ENCODE peak calls at places on chromosomes 16 and 17, in four cellular contexts. One of them, this sample, is unnamed.

GRCh38 chr16:56029026-56029425 is 153.9 kb upstream of the CES5A start:
- DNase-seq in GM12892: no peak
- DNase-seq in ovary: no peak
- DNase-seq in testis: no peak
- DNase-seq in this sample: no peak

GRCh38 chr17:18905226-18905625 is 46.7 kb upstream of the SLC5A10 start:
- DNase-seq in GM12892: no peak
- DNase-seq in testis: no peak
- DNase-seq in ovary: no peak
- DNase-seq in this sample: no peak

GRCh38 chr17:74427048-74427762 is 4.7 kb upstream of the GPRC5C start:
- DNase-seq in ovary: peak; percentile 60
- DNase-seq in testis: no peak
- DNase-seq in GM12892: no peak
- DNase-seq in this sample: peak; percentile 92

GRCh38 chr17:38706625-38707298 is 1.7 kb downstream of the MLLT6 start:
- DNase-seq in GM12892: peak; percentile 39
- DNase-seq in ovary: no peak
- DNase-seq in testis: peak; percentile 68
- DNase-seq in this sample: no peak

GRCh38 chr16:57192146-57192545 is 6.0 kb downstream of the RSPRY1 start:
- DNase-seq in testis: no peak
- DNase-seq in ovary: no peak
- DNase-seq in GM12892: no peak
- DNase-seq in this sample: no peak

GRCh38 chr16:20383106-20384029 is 21.2 kb downstream of the PDILT start:
- DNase-seq in testis: peak; percentile 84
- DNase-seq in GM12892: peak; percentile 34
- DNase-seq in ovary: peak; percentile 34
- DNase-seq in this sample: peak; percentile 84

GRCh38 chr16:30395992-30396560 is 856 bp downstream of the ZNF48 start:
- DNase-seq in testis: no peak
- DNase-seq in ovary: no peak
- DNase-seq in GM12892: no peak
- DNase-seq in this sample: no peak

GRCh38 chr17:19753049-19753444 is 4.9 kb upstream of the ALDH3A1 start:
- DNase-seq in ovary: no peak
- DNase-seq in testis: no peak
- DNase-seq in GM12892: no peak
- DNase-seq in this sample: no peak

GRCh38 chr16:69180011-69180338 is 7.0 kb upstream of the SNTB2 start:
- DNase-seq in GM12892: no peak
- DNase-seq in testis: no peak
- DNase-seq in ovary: no peak
- DNase-seq in this sample: no peak

DNA sequence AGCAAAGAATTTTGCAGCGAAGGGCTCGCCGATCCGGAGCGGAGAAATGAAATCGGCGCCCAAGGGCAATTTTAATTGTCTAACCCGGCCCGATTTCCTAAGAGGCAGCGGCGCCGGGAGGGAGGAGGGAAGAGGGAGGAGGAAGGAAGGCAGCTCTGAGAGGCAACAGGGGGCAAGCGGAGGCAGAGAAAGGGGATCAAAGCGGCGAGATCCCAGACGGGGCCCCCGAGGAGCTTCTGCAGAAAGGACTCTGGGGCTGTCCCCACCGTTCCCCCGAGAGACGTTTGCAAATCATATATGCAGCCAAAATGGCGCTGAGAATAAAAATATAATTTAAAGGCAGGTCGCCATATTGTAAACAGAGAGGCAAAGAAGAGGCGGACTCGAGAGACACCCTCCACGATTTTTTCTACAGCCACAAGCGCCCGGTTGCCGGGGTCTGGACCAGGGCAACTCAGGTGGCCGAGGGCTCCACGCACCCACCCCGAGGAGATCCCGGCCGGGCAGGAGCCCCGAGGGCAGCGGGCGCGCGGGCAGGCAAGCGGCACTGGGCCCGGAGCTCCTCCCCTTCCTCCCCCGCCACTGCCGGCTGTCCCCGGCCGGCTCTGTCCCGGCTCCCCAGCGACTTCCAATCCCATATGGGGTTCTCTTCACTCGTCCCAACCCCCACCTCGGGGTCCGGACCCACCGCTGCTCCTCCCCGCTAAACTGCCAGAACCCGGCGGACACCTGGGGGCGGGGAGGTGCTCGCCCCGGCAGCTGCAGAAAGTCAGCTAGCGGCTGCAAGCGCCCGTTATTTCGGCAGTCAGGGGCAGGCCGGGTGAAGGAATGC is 1.9 kb downstream of the PHF12 start:
- DNase-seq in GM12892: no peak
- DNase-seq in ovary: peak; percentile 68
- DNase-seq in testis: peak; percentile 69
- DNase-seq in this sample: no peak
- TF ChIP-seq POLR2A in GM12892: peak; percentile 23
- TF ChIP-seq POLR2A in ovary: no peak
- TF ChIP-seq POLR2A in testis: no peak
- TF ChIP-seq POLR2A in this sample: no peak

GRCh38 chr17:17815436-17816200 is 21.2 kb downstream of the SREBF1 start:
- DNase-seq in testis: no peak
- DNase-seq in GM12892: no peak
- DNase-seq in ovary: no peak
- DNase-seq in this sample: no peak
- TF ChIP-seq POLR2A in testis: no peak
- TF ChIP-seq POLR2A in GM12892: no peak
- TF ChIP-seq POLR2A in ovary: no peak
- TF ChIP-seq POLR2A in this sample: no peak

DNA sequence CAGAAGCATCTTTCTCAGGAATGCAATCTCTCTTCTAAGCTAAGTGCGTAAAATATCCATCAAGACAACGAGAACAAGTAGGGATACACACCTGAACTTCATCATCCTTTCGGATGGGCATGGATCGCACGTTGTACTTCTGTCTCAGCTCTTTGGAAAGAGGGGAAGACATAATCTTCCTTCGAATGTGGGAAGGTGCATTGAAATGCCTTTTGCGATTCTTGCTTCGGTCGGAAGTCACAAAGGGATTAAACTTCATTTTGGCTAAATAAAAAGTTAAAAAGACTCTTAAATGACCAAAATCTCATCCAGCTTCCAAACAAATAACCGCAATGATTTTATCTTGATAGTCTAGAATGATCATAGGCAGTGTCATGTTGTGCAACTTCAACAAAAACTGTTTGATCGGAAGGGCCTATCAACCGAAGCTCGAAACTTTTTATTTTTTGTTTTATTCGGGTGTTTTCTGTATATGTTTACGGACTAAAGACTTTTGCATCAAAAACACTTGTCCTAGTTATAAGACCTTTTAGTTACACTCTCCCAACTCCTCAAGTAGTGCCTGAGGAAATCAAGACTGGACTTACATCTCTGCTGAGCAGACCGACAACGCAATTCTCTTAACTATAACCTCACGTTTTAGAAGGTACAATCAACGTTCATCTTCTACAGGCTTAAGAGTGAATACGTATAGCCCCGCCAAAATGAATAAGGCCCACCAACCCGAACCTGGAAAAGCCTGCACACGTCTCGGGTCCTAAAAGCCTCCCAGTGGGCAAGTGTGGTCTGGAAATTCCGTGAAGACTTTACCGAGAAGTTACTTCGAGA is 727 bp downstream of the RPL26 start:
- DNase-seq in testis: no peak
- DNase-seq in ovary: no peak
- DNase-seq in GM12892: no peak
- DNase-seq in this sample: no peak
- TF ChIP-seq POLR2A in testis: no peak
- TF ChIP-seq POLR2A in ovary: no peak
- TF ChIP-seq POLR2A in GM12892: peak; percentile 31
- TF ChIP-seq POLR2A in this sample: no peak

GRCh38 chr16:4351880-4352279 is 759 bp upstream of the PAM16 start:
- DNase-seq in GM12892: no peak
- DNase-seq in testis: no peak
- DNase-seq in ovary: no peak
- DNase-seq in this sample: peak; percentile 46

GRCh38 chr16:4352843-4353242 is 1.7 kb upstream of the PAM16 start:
- DNase-seq in testis: no peak
- DNase-seq in GM12892: no peak
- DNase-seq in ovary: no peak
- DNase-seq in this sample: no peak

GRCh38 chr16:4349332-4349731 is 1.8 kb downstream of the PAM16 start:
- DNase-seq in ovary: no peak
- DNase-seq in GM12892: no peak
- DNase-seq in testis: no peak
- DNase-seq in this sample: no peak

GRCh38 chr16:4350365-4350786 is 745 bp downstream of the PAM16 start:
- DNase-seq in testis: no peak
- DNase-seq in ovary: no peak
- DNase-seq in GM12892: no peak
- DNase-seq in this sample: no peak

DNA sequence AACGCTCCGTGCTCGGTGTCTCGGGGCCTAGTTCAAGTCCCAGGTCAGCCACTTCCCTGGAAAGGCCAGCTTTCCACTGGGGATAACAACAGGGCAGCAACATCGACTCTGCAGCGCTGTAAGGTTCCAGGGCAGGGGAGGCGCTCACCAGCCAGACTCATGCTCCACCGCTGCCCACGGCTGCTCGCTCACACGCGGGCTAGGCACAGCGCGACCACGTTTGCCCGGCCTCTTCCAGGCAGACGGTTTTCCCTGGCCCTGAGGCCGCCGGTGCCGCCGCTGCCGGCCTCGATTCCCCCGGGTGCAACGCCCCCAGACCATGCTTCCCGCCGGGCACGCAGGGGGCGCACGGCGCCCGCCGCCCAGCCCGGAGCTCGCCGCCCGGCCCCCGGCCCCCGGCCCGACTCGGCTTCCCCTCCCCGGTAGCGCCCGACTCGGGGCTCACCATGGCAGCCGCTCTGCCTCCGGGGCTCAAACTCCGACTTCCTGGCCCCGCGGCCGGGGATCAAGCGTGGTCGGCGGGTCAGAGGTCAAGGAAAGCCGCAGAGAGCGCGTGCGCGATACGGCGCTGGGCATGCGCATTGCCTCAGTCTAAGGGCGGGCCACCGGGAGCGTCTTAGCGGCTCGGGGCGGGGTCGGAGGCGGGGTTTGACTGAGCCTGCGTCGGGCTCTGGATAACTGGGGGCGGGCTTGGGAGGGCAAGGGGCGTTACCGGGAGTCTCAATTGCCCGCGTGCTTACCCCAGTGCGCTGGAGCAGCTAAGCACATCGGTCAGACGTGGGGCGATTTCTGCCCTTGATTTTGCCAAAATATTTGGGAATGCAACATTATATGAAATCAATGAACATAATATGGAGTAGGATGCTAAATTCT is at the start of gene PAM16:
- DNase-seq in ovary: peak; percentile 99
- DNase-seq in testis: peak; percentile 97
- DNase-seq in GM12892: peak; percentile 94
- DNase-seq in this sample: peak; percentile 89
- TF ChIP-seq POLR2A in ovary: peak; percentile 27
- TF ChIP-seq POLR2A in testis: no peak
- TF ChIP-seq POLR2A in GM12892: peak; percentile 83
- TF ChIP-seq POLR2A in this sample: peak; percentile 84

GRCh38 chr16:88710556-88710955 is 4.3 kb downstream of the CTU2 start:
- DNase-seq in testis: no peak
- DNase-seq in ovary: no peak
- DNase-seq in GM12892: no peak
- DNase-seq in this sample: no peak
- TF ChIP-seq POLR2A in testis: no peak
- TF ChIP-seq POLR2A in ovary: no peak
- TF ChIP-seq POLR2A in GM12892: no peak
- TF ChIP-seq POLR2A in this sample: no peak